ENCODE peak calls at places on chromosomes 16 and 17, in seven cellular contexts. H, U, K, S, D, P and J are unnamed samples.

GRCh38 chr17:39617446-39618251 is 9.1 kb upstream of the PPP1R1B start:
- DNase-seq in H (peak), U (peak), K (peak), S (peak), D (peak), P (no peak), J (peak)

GRCh38 chr17:57600092-57600491 is 145.0 kb downstream of the CCDC182 start:
- DNase-seq in H (no peak), U (no peak), K (no peak), S (no peak), D (no peak), P (no peak), J (no peak)

GRCh38 chr16:48218473-48218872 is 25.6 kb upstream of the LONP2 start:
- DNase-seq in H (no peak), U (no peak), K (no peak), S (no peak), D (no peak), P (no peak), J (no peak)

GRCh38 chr17:47875586-47875985 is 20.4 kb upstream of the SP2 start:
- DNase-seq in H (peak), U (no peak), K (no peak), S (no peak), D (no peak), P (no peak), J (no peak)

GRCh38 chr16:24992696-24993095 is 22.5 kb downstream of the ARHGAP17 start:
- DNase-seq in H (no peak), U (no peak), K (no peak), S (no peak), D (no peak), P (no peak), J (no peak)

GRCh38 chr17:81019563-81020442 is 15.1 kb upstream of the BAIAP2 start:
- DNase-seq in H (peak), U (no peak), K (no peak), S (no peak), D (no peak), P (no peak), J (no peak)

GRCh38 chr17:45246861-45247428 is 14.9 kb downstream of the SPATA32 start:
- DNase-seq in H (no peak), U (no peak), K (peak), S (no peak), D (no peak), P (no peak), J (peak)

GRCh38 chr17:67359960-67360817 is 6.2 kb downstream of the PSMD12 start:
- DNase-seq in H (no peak), U (no peak), K (peak), S (no peak), D (peak), P (no peak), J (no peak)

GRCh38 chr17:17763136-17763535 is 73.7 kb downstream of the SREBF1 start:
- DNase-seq in H (no peak), U (no peak), K (no peak), S (no peak), D (no peak), P (no peak), J (peak)

GRCh38 chr16:14600164-14600563 is 29.9 kb downstream of the PARN start:
- DNase-seq in H (no peak), U (no peak), K (peak), S (peak), D (no peak), P (no peak), J (peak)

GRCh38 chr17:73773702-73774101 is 129.5 kb upstream of the SDK2 start:
- DNase-seq in H (no peak), U (no peak), K (no peak), S (no peak), D (no peak), P (no peak), J (peak)

GRCh38 chr16:675884-676564 is 553 bp downstream of the RHBDL1 start:
- DNase-seq in H (no peak), U (no peak), K (no peak), S (no peak), D (no peak), P (no peak), J (no peak)

GRCh38 chr16:56301391-56301850 is 110.1 kb downstream of the GNAO1 start:
- DNase-seq in H (no peak), U (no peak), K (peak), S (no peak), D (no peak), P (no peak), J (no peak)

GRCh38 chr16:73053379-73054130 is 5.6 kb upstream of the ZFHX3 start:
- DNase-seq in H (no peak), U (no peak), K (peak), S (no peak), D (no peak), P (no peak), J (no peak)

GRCh38 chr16:63752347-63752746 is 1369.5 kb downstream of the CDH11 start:
- DNase-seq in H (no peak), U (no peak), K (no peak), S (no peak), D (no peak), P (no peak), J (no peak)

GRCh38 chr16:89115216-89115949 is 21.7 kb downstream of the ACSF3 start:
- DNase-seq in H (peak), U (peak), K (no peak), S (no peak), D (no peak), P (no peak), J (no peak)

GRCh38 chr16:1620391-1620790 is 8.2 kb downstream of the CRAMP1 start:
- DNase-seq in H (no peak), U (no peak), K (no peak), S (no peak), D (no peak), P (no peak), J (no peak)

GRCh38 chr17:63600569-63601438 is at the start of gene TACO1:
- DNase-seq in H (peak), U (peak), K (peak), S (peak), D (peak), P (peak), J (peak)

GRCh38 chr17:80260791-80261158 is at the start of gene RNF213:
- DNase-seq in H (peak), U (peak), K (peak), S (peak), D (no peak), P (no peak), J (peak)

GRCh38 chr17:6753006-6753445 is 2.8 kb upstream of the XAF1 start:
- DNase-seq in H (peak), U (peak), K (peak), S (peak), D (no peak), P (no peak), J (peak)

GRCh38 chr16:27218756-27219155 is 15.4 kb downstream of the KDM8 start:
- DNase-seq in H (peak), U (no peak), K (no peak), S (no peak), D (no peak), P (no peak), J (no peak)

GRCh38 chr16:23148166-23148512 is 1.1 kb downstream of the USP31 start:
- DNase-seq in H (no peak), U (no peak), K (peak), S (no peak), D (no peak), P (no peak), J (no peak)

GRCh38 chr16:31451201-31451600 is 8.1 kb upstream of the ARMC5 start:
- DNase-seq in H (no peak), U (no peak), K (no peak), S (no peak), D (no peak), P (no peak), J (no peak)

GRCh38 chr17:57342141-57342540 is 85.8 kb downstream of the MSI2 start:
- DNase-seq in H (no peak), U (no peak), K (no peak), S (no peak), D (peak), P (no peak), J (no peak)